ENCODE peak calls at places on chromosomes 6 and 20, in six cellular contexts. H is foreskin fibroblast; P is fibroblast of pulmonary artery; X is naive thymus-derived CD4-positive, alpha-beta T cell; I is fibroblast of mammary gland; R is kidney epithelial cell. V is an unnamed sample.
A peak's percentile ranks its signal among the peaks of the same experiment; 100 is the strongest.

GRCh38 chr20:63210011-63210605 is 5.8 kb downstream of the YTHDF1 start:
- DNase-seq in I (no peak), P (no peak), R (no peak), X (no peak), H (no peak), V (no peak)

GRCh38 chr20:46770330-46771194 is 61.1 kb downstream of the SLC2A10 start:
- DNase-seq in R (no peak), X (no peak), H (peak; percentile 21), P (no peak), I (no peak), V (no peak)

GRCh38 chr20:19376451-19376971 is 164.1 kb downstream of the SLC24A3 start:
- DNase-seq in I (no peak), X (no peak), H (no peak), R (no peak), P (no peak), V (no peak)

GRCh38 chr20:63394069-63394468 is 32.9 kb upstream of the CHRNA4 start:
- DNase-seq in R (no peak), I (no peak), X (no peak), P (peak; percentile 2), H (peak; percentile 24), V (no peak)

GRCh38 chr20:62494980-62495797 is 19.4 kb upstream of the GATA5 start:
- DNase-seq in R (no peak), P (no peak), H (no peak), X (no peak), I (no peak), V (no peak)

GRCh38 chr6:14876778-14877613 is 368.9 kb upstream of the JARID2 start:
- DNase-seq in X (peak; percentile 44), P (peak; percentile 91), R (peak; percentile 80), I (peak; percentile 80), H (peak; percentile 71), V (no peak)

GRCh38 chr6:38173909-38174308 is 354.4 kb downstream of the ZFAND3 start:
- DNase-seq in X (no peak), P (no peak), H (no peak), R (no peak), I (no peak), V (no peak)

GRCh38 chr20:50335105-50335504 is 144.5 kb downstream of the CEBPB start:
- DNase-seq in R (peak; percentile 66), P (no peak), I (peak; percentile 62), H (no peak), X (peak; percentile 14), V (no peak)

GRCh38 chr6:33314943-33315752 is 1.3 kb upstream of the TAPBP start:
- DNase-seq in I (peak; percentile 23), X (no peak), R (no peak), H (peak; percentile 63), P (no peak), V (no peak)

GRCh38 chr20:3734111-3734843 is 1.8 kb downstream of the HSPA12B start:
- DNase-seq in X (no peak), I (no peak), P (no peak), H (no peak), R (no peak), V (no peak)

GRCh38 chr20:46212876-46213275 is 94.8 kb downstream of the CD40 start:
- DNase-seq in R (no peak), X (no peak), H (no peak), I (no peak), P (no peak), V (no peak)

GRCh38 chr6:43807228-43808061 is 37.4 kb downstream of the VEGFA start:
- DNase-seq in H (peak; percentile 35), P (peak; percentile 12), R (no peak), X (no peak), I (no peak), V (no peak)

GRCh38 chr6:133179483-133179882 is 61.7 kb upstream of the EYA4 start:
- DNase-seq in I (no peak), R (no peak), P (no peak), X (no peak), H (no peak), V (no peak)

GRCh38 chr20:64065973-64066341 is 3.0 kb downstream of the TCEA2 start:
- DNase-seq in X (peak; percentile 53), P (peak; percentile 58), I (peak; percentile 83), R (peak; percentile 74), H (peak; percentile 89), V (no peak)

GRCh38 chr6:137387365-137387764 is 106.8 kb downstream of the OLIG3 start:
- DNase-seq in I (no peak), X (no peak), H (no peak), R (no peak), P (no peak), V (no peak)

GRCh38 chr6:3200682-3201081 is 26.8 kb downstream of the TUBB2B start:
- DNase-seq in H (no peak), R (no peak), P (no peak), X (no peak), I (no peak), V (no peak)

GRCh38 chr6:10429638-10430427 is 15.0 kb upstream of the TFAP2A start:
- DNase-seq in X (no peak), I (peak; percentile 42), P (peak; percentile 66), H (peak; percentile 76), R (no peak), V (no peak)

GRCh38 chr6:142300302-142300701 is 1.5 kb upstream of the ADGRG6 start:
- DNase-seq in P (no peak), I (peak; percentile 5), H (no peak), X (no peak), R (no peak), V (no peak)

GRCh38 chr6:142302427-142303190 is 802 bp downstream of the ADGRG6 start:
- DNase-seq in X (no peak), I (no peak), R (no peak), H (no peak), P (no peak), V (no peak)

GRCh38 chr6:142300758-142301251 is 1.0 kb upstream of the ADGRG6 start:
- DNase-seq in P (peak; percentile 81), X (no peak), R (no peak), I (peak; percentile 38), H (peak; percentile 42), V (no peak)

GRCh38 chr6:142303191-142303564 is 1.4 kb downstream of the ADGRG6 start:
- DNase-seq in H (no peak), R (no peak), I (no peak), P (no peak), X (no peak), V (no peak)

DNA sequence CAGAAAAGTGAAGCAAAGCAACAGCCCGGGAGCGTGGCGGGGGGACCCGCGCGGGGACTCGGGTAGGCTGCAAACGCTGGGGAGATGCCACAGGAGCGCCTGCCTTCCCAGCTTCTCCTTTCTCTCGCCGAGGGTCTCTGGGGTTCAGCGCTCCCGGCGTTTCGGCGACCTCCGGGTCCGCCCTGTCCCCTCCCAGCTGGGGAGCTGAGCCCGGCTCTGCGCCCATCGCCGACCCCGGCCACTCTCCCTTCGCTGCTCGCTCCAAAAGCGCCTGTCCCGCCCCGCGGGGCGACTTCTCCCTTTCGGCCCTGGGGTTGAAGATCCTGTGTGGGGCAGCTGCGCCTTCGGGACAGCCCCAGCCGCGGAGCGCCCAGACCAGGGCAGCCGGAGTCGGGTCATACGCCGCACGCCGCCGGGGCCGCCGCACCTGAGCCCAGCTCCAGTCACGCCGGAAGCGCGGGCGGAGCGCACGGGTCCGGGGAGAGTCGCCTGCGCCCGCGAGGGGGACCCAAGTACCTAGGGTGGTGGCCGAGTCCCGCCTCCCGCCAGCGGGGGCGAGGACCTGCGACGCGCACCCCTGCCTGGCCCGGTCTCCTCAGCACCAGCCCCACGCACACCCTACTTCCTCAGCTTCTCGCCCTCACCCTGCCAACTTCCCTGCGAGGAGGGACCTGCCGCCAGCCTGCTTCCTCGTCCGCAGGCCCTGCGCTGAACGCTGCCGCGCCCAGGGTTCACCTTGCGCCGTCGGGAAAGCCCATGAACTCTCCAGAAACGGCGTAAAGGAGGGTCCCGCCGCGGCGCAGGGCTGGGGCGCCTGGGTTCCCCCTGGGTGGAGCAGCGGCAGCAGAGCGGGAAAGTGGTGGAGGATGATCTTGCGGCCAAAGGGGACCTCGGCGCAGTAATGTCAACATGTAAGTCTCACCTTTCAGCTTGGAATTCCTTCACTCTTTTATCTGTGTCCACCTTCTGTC is at the start of gene ADGRG6:
- DNase-seq in P (no peak), I (peak; percentile 7), X (peak; percentile 47), H (peak; percentile 49), R (no peak), V (no peak)
- H3K4me3 ChIP-seq in P (peak within 1 kb of the TSS; percentile 66), I (peak within 1 kb of the TSS; percentile 50), X (peak within 1 kb of the TSS; percentile 53), H (peak within 1 kb of the TSS; percentile 69), R (peak within 1 kb of the TSS; percentile 72), V (peak within 1 kb of the TSS; percentile 46)

GRCh38 chr6:27290850-27291208 is 21.2 kb downstream of the POM121L2 start:
- DNase-seq in I (no peak), X (no peak), P (no peak), H (no peak), R (no peak), V (no peak)
- H3K4me3 ChIP-seq in I (peak overlapping the region; percentile 12), X (no peak overlapping the region), P (peak overlapping the region; percentile 6), H (peak overlapping the region; percentile 12), R (peak overlapping the region; percentile 6), V (no peak overlapping the region)

GRCh38 chr6:151070666-151071065 is 169.1 kb upstream of the AKAP12 start:
- DNase-seq in H (peak; percentile 56), X (no peak), P (peak; percentile 72), I (peak; percentile 53), R (no peak), V (no peak)
- H3K4me3 ChIP-seq in H (no peak overlapping the region), X (no peak overlapping the region), P (peak overlapping the region; percentile 36), I (peak overlapping the region; percentile 14), R (no peak overlapping the region), V (no peak overlapping the region)

GRCh38 chr6:85403331-85404015 is 46.4 kb upstream of the NT5E start:
- DNase-seq in R (peak; percentile 82), I (peak; percentile 85), H (peak; percentile 88), X (no peak), P (peak; percentile 93), V (no peak)

GRCh38 chr6:85402922-85403321 is 47.0 kb upstream of the NT5E start:
- DNase-seq in P (no peak), I (no peak), X (no peak), H (no peak), R (no peak), V (no peak)

GRCh38 chr6:85402071-85402470 is 47.8 kb upstream of the NT5E start:
- DNase-seq in H (peak; percentile 66), R (no peak), X (no peak), I (no peak), P (no peak), V (no peak)

GRCh38 chr6:85400331-85400730 is 49.6 kb upstream of the NT5E start:
- DNase-seq in X (no peak), P (no peak), I (no peak), H (no peak), R (no peak), V (no peak)

DNA sequence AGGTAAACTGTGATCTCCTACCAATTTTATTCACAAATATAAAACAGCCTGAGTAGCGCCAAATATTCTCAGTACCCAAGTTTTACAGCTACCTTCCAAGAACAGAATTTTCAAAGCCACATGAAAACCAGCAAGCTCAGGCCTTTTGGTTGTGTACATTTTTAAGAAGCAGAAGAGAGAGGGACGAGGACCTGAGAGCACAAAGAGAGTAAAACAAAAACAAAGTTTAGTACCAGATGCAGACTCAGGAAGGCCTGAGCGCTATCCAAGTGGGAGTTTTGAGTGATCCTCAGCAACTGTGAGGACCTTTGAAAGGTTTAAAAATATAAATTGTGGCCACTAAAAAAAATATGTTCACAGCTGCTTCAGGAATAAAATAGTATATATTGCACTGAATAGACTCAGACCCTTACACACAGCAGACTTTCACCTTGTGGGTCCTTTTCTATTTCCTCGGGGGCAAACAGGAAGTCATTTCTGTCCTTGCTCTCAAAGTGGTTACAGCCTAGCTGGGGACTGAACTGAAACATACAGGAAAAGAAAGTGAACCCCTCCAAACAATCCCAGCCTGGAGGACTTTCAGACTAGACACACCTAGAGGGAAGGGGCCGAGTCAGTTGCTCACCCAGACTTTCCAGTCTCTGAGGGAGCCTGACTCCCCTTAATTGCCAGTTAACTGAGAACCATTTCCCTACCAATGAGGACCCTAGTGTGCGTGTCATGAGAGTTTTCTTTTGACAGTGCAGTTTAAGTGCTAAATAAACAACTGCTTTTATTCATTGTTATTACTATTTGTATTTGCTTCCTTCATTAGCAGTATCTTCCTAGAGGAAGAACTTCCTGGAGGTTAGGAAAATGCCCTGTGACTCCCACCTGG is 48.5 kb upstream of the NT5E start:
- DNase-seq in H (no peak), P (no peak), R (no peak), X (no peak), I (no peak), V (no peak)
- H3K4me3 ChIP-seq in H (no peak overlapping the region), P (no peak overlapping the region), R (no peak overlapping the region), X (no peak overlapping the region), I (no peak overlapping the region), V (no peak overlapping the region)